ENCODE peak calls at places on chromosomes 11 and 22, in six cellular contexts. One of them, this sample, is unnamed.

GRCh38 chr22:24741357-24741756 is 33.2 kb downstream of the PIWIL3 start:
- DNase-seq in coronary artery: no peak
- DNase-seq in colonic mucosa: no peak
- DNase-seq in choroid plexus epithelial cell: no peak
- DNase-seq in BJ: no peak
- DNase-seq in HFF-Myc: no peak
- DNase-seq in this sample: no peak

GRCh38 chr11:117900720-117901440 is 24.4 kb upstream of the FXYD6 start:
- DNase-seq in coronary artery: peak; percentile 53
- DNase-seq in colonic mucosa: no peak
- DNase-seq in choroid plexus epithelial cell: no peak
- DNase-seq in BJ: no peak
- DNase-seq in HFF-Myc: no peak
- DNase-seq in this sample: no peak

GRCh38 chr22:26887456-26887855 is 230.1 kb downstream of the MIAT start:
- DNase-seq in coronary artery: no peak
- DNase-seq in colonic mucosa: no peak
- DNase-seq in choroid plexus epithelial cell: peak; percentile 87
- DNase-seq in BJ: peak; percentile 80
- DNase-seq in HFF-Myc: peak; percentile 80
- DNase-seq in this sample: no peak

GRCh38 chr11:36055356-36055755 is 111.5 kb downstream of the LDLRAD3 start:
- DNase-seq in coronary artery: no peak
- DNase-seq in colonic mucosa: no peak
- DNase-seq in choroid plexus epithelial cell: no peak
- DNase-seq in BJ: no peak
- DNase-seq in HFF-Myc: no peak
- DNase-seq in this sample: no peak

GRCh38 chr11:82996966-82997606 is 74.6 kb downstream of the RAB30 start:
- DNase-seq in coronary artery: no peak
- DNase-seq in colonic mucosa: peak; percentile 63
- DNase-seq in choroid plexus epithelial cell: no peak
- DNase-seq in BJ: no peak
- DNase-seq in HFF-Myc: no peak
- DNase-seq in this sample: peak; percentile 80

GRCh38 chr22:47154621-47155081 is 392.2 kb downstream of the TBC1D22A start:
- DNase-seq in coronary artery: peak; percentile 79
- DNase-seq in colonic mucosa: no peak
- DNase-seq in choroid plexus epithelial cell: peak; percentile 20
- DNase-seq in BJ: no peak
- DNase-seq in HFF-Myc: no peak
- DNase-seq in this sample: no peak

GRCh38 chr22:32080904-32081303 is 37.8 kb downstream of the SLC5A1 start:
- DNase-seq in coronary artery: no peak
- DNase-seq in colonic mucosa: peak; percentile 37
- DNase-seq in choroid plexus epithelial cell: peak; percentile 83
- DNase-seq in BJ: no peak
- DNase-seq in HFF-Myc: peak; percentile 16
- DNase-seq in this sample: peak; percentile 39

GRCh38 chr11:86577663-86578636 is 94.5 kb downstream of the ME3 start:
- DNase-seq in coronary artery: no peak
- DNase-seq in colonic mucosa: peak; percentile 79
- DNase-seq in choroid plexus epithelial cell: peak; percentile 90
- DNase-seq in BJ: peak; percentile 52
- DNase-seq in HFF-Myc: peak; percentile 62
- DNase-seq in this sample: peak; percentile 80

GRCh38 chr11:63032451-63032850 is 16.8 kb upstream of the SLC22A8 start:
- DNase-seq in coronary artery: no peak
- DNase-seq in colonic mucosa: no peak
- DNase-seq in choroid plexus epithelial cell: no peak
- DNase-seq in BJ: no peak
- DNase-seq in HFF-Myc: no peak
- DNase-seq in this sample: no peak

GRCh38 chr11:44927174-44927661 is 23.5 kb downstream of the TP53I11 start:
- DNase-seq in coronary artery: no peak
- DNase-seq in colonic mucosa: peak; percentile 77
- DNase-seq in choroid plexus epithelial cell: peak; percentile 77
- DNase-seq in BJ: no peak
- DNase-seq in HFF-Myc: no peak
- DNase-seq in this sample: peak; percentile 74

GRCh38 chr11:41784513-41785335 is 325.3 kb upstream of the LRRC4C start:
- DNase-seq in coronary artery: no peak
- DNase-seq in colonic mucosa: peak; percentile 53
- DNase-seq in choroid plexus epithelial cell: no peak
- DNase-seq in BJ: no peak
- DNase-seq in HFF-Myc: no peak
- DNase-seq in this sample: peak; percentile 34

GRCh38 chr11:92225563-92226308 is 1.1 kb downstream of the FAT3 start:
- DNase-seq in coronary artery: peak; percentile 78
- DNase-seq in colonic mucosa: peak; percentile 17
- DNase-seq in choroid plexus epithelial cell: no peak
- DNase-seq in BJ: no peak
- DNase-seq in HFF-Myc: no peak
- DNase-seq in this sample: no peak

GRCh38 chr11:65003282-65003681 is 6.5 kb upstream of the BATF2 start:
- DNase-seq in coronary artery: no peak
- DNase-seq in colonic mucosa: no peak
- DNase-seq in choroid plexus epithelial cell: peak; percentile 67
- DNase-seq in BJ: no peak
- DNase-seq in HFF-Myc: no peak
- DNase-seq in this sample: no peak

GRCh38 chr22:30167327-30167726 is 79.2 kb downstream of the LIF start:
- DNase-seq in coronary artery: no peak
- DNase-seq in colonic mucosa: no peak
- DNase-seq in choroid plexus epithelial cell: no peak
- DNase-seq in BJ: no peak
- DNase-seq in HFF-Myc: no peak
- DNase-seq in this sample: no peak

GRCh38 chr22:25970348-25970995 is 198.8 kb upstream of the SEZ6L start:
- DNase-seq in coronary artery: no peak
- DNase-seq in colonic mucosa: no peak
- DNase-seq in choroid plexus epithelial cell: no peak
- DNase-seq in BJ: no peak
- DNase-seq in HFF-Myc: no peak
- DNase-seq in this sample: no peak

GRCh38 chr11:30481816-30482215 is 104.3 kb downstream of the MPPED2 start:
- DNase-seq in coronary artery: no peak
- DNase-seq in colonic mucosa: no peak
- DNase-seq in choroid plexus epithelial cell: no peak
- DNase-seq in BJ: no peak
- DNase-seq in HFF-Myc: no peak
- DNase-seq in this sample: no peak

GRCh38 chr11:94513091-94513490 is 830 bp downstream of the C11orf97 start:
- DNase-seq in coronary artery: no peak
- DNase-seq in colonic mucosa: peak; percentile 68
- DNase-seq in choroid plexus epithelial cell: no peak
- DNase-seq in BJ: no peak
- DNase-seq in HFF-Myc: no peak
- DNase-seq in this sample: peak; percentile 38

GRCh38 chr22:46247443-46247975 is 2.6 kb downstream of the CDPF1 start:
- DNase-seq in coronary artery: no peak
- DNase-seq in colonic mucosa: no peak
- DNase-seq in choroid plexus epithelial cell: no peak
- DNase-seq in BJ: no peak
- DNase-seq in HFF-Myc: no peak
- DNase-seq in this sample: no peak

GRCh38 chr22:46000081-46001027 is 23.4 kb upstream of the WNT7B start:
- DNase-seq in coronary artery: no peak
- DNase-seq in colonic mucosa: no peak
- DNase-seq in choroid plexus epithelial cell: no peak
- DNase-seq in BJ: no peak
- DNase-seq in HFF-Myc: no peak
- DNase-seq in this sample: no peak

GRCh38 chr11:84289381-84289906 is 1003.3 kb upstream of the CCDC90B start:
- DNase-seq in coronary artery: no peak
- DNase-seq in colonic mucosa: no peak
- DNase-seq in choroid plexus epithelial cell: peak; percentile 59
- DNase-seq in BJ: peak; percentile 5
- DNase-seq in HFF-Myc: no peak
- DNase-seq in this sample: no peak

GRCh38 chr11:65121447-65121864 is 478 bp downstream of the FAU start:
- DNase-seq in coronary artery: no peak
- DNase-seq in colonic mucosa: no peak
- DNase-seq in choroid plexus epithelial cell: no peak
- DNase-seq in BJ: no peak
- DNase-seq in HFF-Myc: no peak
- DNase-seq in this sample: peak; percentile 57

GRCh38 chr22:23531966-23532735 is 47.9 kb downstream of the IGLL1 start:
- DNase-seq in coronary artery: no peak
- DNase-seq in colonic mucosa: no peak
- DNase-seq in choroid plexus epithelial cell: no peak
- DNase-seq in BJ: no peak
- DNase-seq in HFF-Myc: no peak
- DNase-seq in this sample: no peak

DNA sequence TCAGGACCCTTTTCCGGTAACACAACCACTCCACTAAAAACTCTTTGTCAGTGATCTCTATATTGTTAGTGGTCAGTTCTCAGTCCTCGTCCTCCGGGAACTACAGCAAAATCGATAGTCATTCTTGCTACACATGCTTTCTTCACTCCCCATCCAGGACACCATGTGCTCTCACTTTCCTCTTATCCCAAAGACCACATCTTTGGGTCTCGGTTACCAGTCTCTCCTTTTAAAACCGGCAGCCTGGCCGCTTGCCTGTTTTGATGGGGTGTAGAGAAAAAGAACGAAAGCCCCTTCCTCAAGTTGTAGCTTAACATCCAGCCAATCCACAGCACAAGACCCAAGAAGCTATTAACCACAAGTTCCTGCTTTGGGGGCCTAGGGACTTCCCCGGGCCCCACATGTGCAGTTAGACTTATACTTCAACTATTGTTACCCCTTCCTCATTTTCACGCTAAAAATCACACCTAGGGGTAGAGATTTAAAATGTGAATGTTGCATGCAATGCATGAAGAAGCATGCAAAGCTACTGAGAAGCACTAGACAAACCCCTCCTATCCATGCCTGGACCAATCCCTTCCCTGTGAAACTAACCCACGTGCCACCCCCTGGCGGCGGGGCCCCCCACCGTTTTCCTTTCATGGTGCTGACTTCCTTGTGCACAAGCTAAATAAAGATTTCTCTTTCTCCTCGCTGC is 1.5 kb upstream of the TOLLIP start:
- DNase-seq in coronary artery: no peak
- DNase-seq in colonic mucosa: no peak
- DNase-seq in choroid plexus epithelial cell: no peak
- DNase-seq in BJ: no peak
- DNase-seq in HFF-Myc: no peak
- DNase-seq in this sample: no peak
- H3K4me3 ChIP-seq in coronary artery: no peak overlapping the region
- H3K4me3 ChIP-seq in colonic mucosa: peak overlapping the region; percentile 84
- H3K4me3 ChIP-seq in choroid plexus epithelial cell: no peak overlapping the region
- H3K4me3 ChIP-seq in BJ: no peak overlapping the region
- H3K4me3 ChIP-seq in HFF-Myc: peak overlapping the region; percentile 63
- H3K4me3 ChIP-seq in this sample: peak overlapping the region; percentile 63

GRCh38 chr11:128496249-128496648 is 91.1 kb downstream of the ETS1 start:
- DNase-seq in coronary artery: no peak
- DNase-seq in colonic mucosa: no peak
- DNase-seq in choroid plexus epithelial cell: no peak
- DNase-seq in BJ: no peak
- DNase-seq in HFF-Myc: no peak
- DNase-seq in this sample: no peak
- H3K4me3 ChIP-seq in coronary artery: peak overlapping the region; percentile 38
- H3K4me3 ChIP-seq in colonic mucosa: no peak overlapping the region
- H3K4me3 ChIP-seq in choroid plexus epithelial cell: no peak overlapping the region
- H3K4me3 ChIP-seq in BJ: no peak overlapping the region
- H3K4me3 ChIP-seq in HFF-Myc: peak overlapping the region; percentile 19
- H3K4me3 ChIP-seq in this sample: no peak overlapping the region

DNA sequence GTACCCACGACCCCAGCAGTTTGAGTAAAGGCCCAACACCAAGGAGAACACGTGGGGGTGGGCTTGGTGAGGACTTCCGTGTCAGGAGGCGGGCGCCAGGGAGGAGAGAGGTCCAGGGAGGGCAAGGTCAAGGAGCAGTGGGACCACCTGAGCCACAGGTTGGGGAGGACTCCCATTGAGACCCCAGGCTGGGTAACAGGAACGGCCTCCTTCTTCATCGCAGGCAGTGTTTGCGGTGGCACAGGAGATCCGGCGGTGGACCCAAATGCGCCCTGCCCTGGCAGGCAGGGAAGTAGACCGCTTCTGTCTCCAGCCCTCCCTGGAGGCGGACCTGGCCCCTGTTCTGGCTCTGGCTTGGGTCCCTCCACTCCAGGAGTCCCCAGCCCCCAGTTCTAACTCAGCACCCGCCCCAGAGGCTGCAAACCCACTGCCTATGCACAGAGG is 5.9 kb upstream of the TBX1 start:
- DNase-seq in coronary artery: no peak
- DNase-seq in colonic mucosa: no peak
- DNase-seq in choroid plexus epithelial cell: no peak
- DNase-seq in BJ: no peak
- DNase-seq in HFF-Myc: no peak
- DNase-seq in this sample: no peak
- H3K4me3 ChIP-seq in coronary artery: no peak overlapping the region
- H3K4me3 ChIP-seq in colonic mucosa: no peak overlapping the region
- H3K4me3 ChIP-seq in choroid plexus epithelial cell: no peak overlapping the region
- H3K4me3 ChIP-seq in BJ: no peak overlapping the region
- H3K4me3 ChIP-seq in HFF-Myc: no peak overlapping the region
- H3K4me3 ChIP-seq in this sample: no peak overlapping the region

GRCh38 chr11:47270331-47271271 is 668 bp downstream of the MADD start:
- DNase-seq in coronary artery: no peak
- DNase-seq in colonic mucosa: peak; percentile 53
- DNase-seq in choroid plexus epithelial cell: peak; percentile 72
- DNase-seq in BJ: no peak
- DNase-seq in HFF-Myc: no peak
- DNase-seq in this sample: peak; percentile 34

GRCh38 chr11:47272706-47273105 is 2.8 kb downstream of the MADD start:
- DNase-seq in coronary artery: no peak
- DNase-seq in colonic mucosa: no peak
- DNase-seq in choroid plexus epithelial cell: peak; percentile 47
- DNase-seq in BJ: no peak
- DNase-seq in HFF-Myc: no peak
- DNase-seq in this sample: no peak

GRCh38 chr11:47269829-47270305 is at the start of gene MADD:
- DNase-seq in coronary artery: peak; percentile 87
- DNase-seq in colonic mucosa: peak; percentile 85
- DNase-seq in choroid plexus epithelial cell: peak; percentile 84
- DNase-seq in BJ: no peak
- DNase-seq in HFF-Myc: no peak
- DNase-seq in this sample: peak; percentile 90

GRCh38 chr11:47271328-47271727 is 1.4 kb downstream of the MADD start:
- DNase-seq in coronary artery: no peak
- DNase-seq in colonic mucosa: no peak
- DNase-seq in choroid plexus epithelial cell: no peak
- DNase-seq in BJ: no peak
- DNase-seq in HFF-Myc: no peak
- DNase-seq in this sample: no peak

GRCh38 chr11:47271961-47272661 is 2.2 kb downstream of the MADD start:
- DNase-seq in coronary artery: no peak
- DNase-seq in colonic mucosa: peak; percentile 51
- DNase-seq in choroid plexus epithelial cell: no peak
- DNase-seq in BJ: no peak
- DNase-seq in HFF-Myc: no peak
- DNase-seq in this sample: peak; percentile 60
- H3K4me3 ChIP-seq in coronary artery: no peak overlapping the region
- H3K4me3 ChIP-seq in colonic mucosa: no peak overlapping the region
- H3K4me3 ChIP-seq in choroid plexus epithelial cell: no peak overlapping the region
- H3K4me3 ChIP-seq in BJ: no peak overlapping the region
- H3K4me3 ChIP-seq in HFF-Myc: no peak overlapping the region
- H3K4me3 ChIP-seq in this sample: no peak overlapping the region